ENCODE peak calls at places on chromosomes 7 and 10, in nine cellular contexts. J is H1, W is sigmoid colon, Q is suprapubic skin, P is upper lobe of left lung, S is stomach, O is SK-N-SH, D is K562, F is GM12878. L is an unnamed sample.

GRCh38 chr7:29063872-29064271 is 82.5 kb downstream of the CPVL start:
- DNase-seq in S (no peak), W (no peak), D (no peak), P (no peak), F (no peak), O (no peak), J (no peak), Q (no peak), L (no peak)

GRCh38 chr10:62492012-62492869 is 118.1 kb downstream of the ZNF365 start:
- DNase-seq in S (no peak), D (no peak), W (no peak), O (no peak), Q (no peak), P (no peak), F (peak), J (no peak), L (no peak)

GRCh38 chr7:97499204-97499603 is 232.7 kb upstream of the TAC1 start:
- DNase-seq in O (peak), W (no peak), D (peak), J (peak), Q (no peak), F (no peak), P (no peak), S (peak), L (peak)

GRCh38 chr7:135744938-135745701 is 3.5 kb downstream of the FAM180A start:
- DNase-seq in F (no peak), P (no peak), S (no peak), D (no peak), Q (no peak), O (no peak), W (no peak), J (no peak), L (no peak)

GRCh38 chr10:86500846-86501245 is 20.7 kb downstream of the WAPL start:
- DNase-seq in P (no peak), Q (no peak), D (no peak), O (no peak), S (no peak), F (no peak), J (no peak), W (no peak), L (no peak)

GRCh38 chr7:12827219-12827821 is 139.9 kb downstream of the ARL4A start:
- DNase-seq in W (no peak), F (no peak), J (no peak), P (no peak), D (no peak), O (no peak), Q (no peak), S (no peak), L (no peak)

GRCh38 chr7:49297958-49298357 is 373.6 kb downstream of the CDC14C start:
- DNase-seq in W (no peak), D (no peak), S (no peak), F (no peak), O (no peak), P (no peak), J (no peak), Q (no peak), L (no peak)

GRCh38 chr10:44071479-44071878 is 313.4 kb downstream of the CXCL12 start:
- DNase-seq in O (no peak), D (no peak), J (no peak), W (no peak), F (no peak), Q (no peak), S (no peak), P (no peak), L (no peak)

GRCh38 chr10:88253622-88254021 is 329.5 kb downstream of the RNLS start:
- DNase-seq in S (no peak), D (no peak), O (no peak), F (no peak), W (no peak), P (no peak), Q (no peak), J (no peak), L (no peak)

GRCh38 chr10:107733328-107733727 is 568.8 kb upstream of the SORCS1 start:
- DNase-seq in F (no peak), W (no peak), D (no peak), Q (no peak), O (no peak), P (no peak), J (no peak), S (no peak), L (no peak)

GRCh38 chr7:14734839-14735321 is 167.7 kb downstream of the DGKB start:
- DNase-seq in P (peak), Q (no peak), F (no peak), S (no peak), J (peak), D (no peak), W (no peak), O (peak), L (no peak)

GRCh38 chr10:62858364-62858763 is 42.2 kb upstream of the EGR2 start:
- DNase-seq in O (peak), W (no peak), S (no peak), J (no peak), Q (no peak), F (no peak), P (no peak), D (no peak), L (no peak)

GRCh38 chr7:138239244-138239643 is 163.0 kb downstream of the AKR1D1 start:
- DNase-seq in D (no peak), P (no peak), O (no peak), Q (no peak), J (no peak), W (no peak), S (no peak), F (no peak), L (no peak)

GRCh38 chr7:834277-834676 is 2.0 kb downstream of the SUN1 start:
- DNase-seq in J (no peak), O (no peak), S (no peak), W (no peak), F (no peak), Q (no peak), P (no peak), D (no peak), L (no peak)

GRCh38 chr7:108222236-108222892 is 92.2 kb upstream of the LAMB4 start:
- DNase-seq in P (no peak), S (no peak), J (no peak), D (no peak), W (no peak), Q (no peak), O (no peak), F (no peak), L (no peak)

GRCh38 chr7:82623812-82624211 is 180.2 kb upstream of the CACNA2D1 start:
- DNase-seq in J (no peak), Q (no peak), S (no peak), F (no peak), O (no peak), P (no peak), D (no peak), W (no peak), L (no peak)

GRCh38 chr10:34792881-34793280 is 22.2 kb downstream of the PARD3 start:
- DNase-seq in W (no peak), O (peak), S (no peak), D (no peak), F (no peak), P (no peak), J (no peak), Q (no peak), L (no peak)

GRCh38 chr10:87721781-87722180 is 62.1 kb downstream of the PAPSS2 start:
- DNase-seq in F (no peak), S (no peak), J (no peak), P (no peak), Q (no peak), O (no peak), D (no peak), W (no peak), L (no peak)

GRCh38 chr7:116258734-116259133 is 48.4 kb downstream of the TES start:
- DNase-seq in J (no peak), W (no peak), D (peak), Q (no peak), S (no peak), O (peak), F (peak), P (no peak), L (no peak)

GRCh38 chr7:40493609-40494041 is 358.8 kb downstream of the SUGCT start:
- DNase-seq in W (no peak), Q (no peak), O (no peak), J (no peak), D (no peak), P (no peak), F (no peak), S (no peak), L (no peak)

GRCh38 chr7:118288098-118288497 is 63.6 kb downstream of the ANKRD7 start:
- DNase-seq in S (no peak), W (no peak), P (no peak), D (no peak), F (peak), J (no peak), O (no peak), Q (no peak), L (no peak)

GRCh38 chr7:93851536-93851935 is 39.0 kb downstream of the TFPI2 start:
- DNase-seq in O (no peak), J (no peak), D (no peak), F (no peak), Q (no peak), S (no peak), P (no peak), W (no peak), L (no peak)

GRCh38 chr7:140526901-140527664 is 47.8 kb upstream of the MKRN1 start:
- DNase-seq in O (no peak), J (no peak), S (no peak), F (no peak), D (peak), Q (no peak), P (no peak), W (no peak), L (no peak)
- TF ChIP-seq POLR2AphosphoS5 in O (no peak), J (no peak), S (no peak), F (no peak), D (no peak), Q (no peak), P (no peak), W (no peak), L (no peak)

GRCh38 chr7:121153411-121153810 is 164.9 kb downstream of the CPED1 start:
- DNase-seq in F (no peak), Q (no peak), S (no peak), P (no peak), J (no peak), W (no peak), O (no peak), D (no peak), L (no peak)
- H3K4me3 ChIP-seq in F (no peak), Q (no peak), S (no peak), P (no peak), J (no peak), W (no peak), O (no peak), D (no peak), L (no peak)

DNA sequence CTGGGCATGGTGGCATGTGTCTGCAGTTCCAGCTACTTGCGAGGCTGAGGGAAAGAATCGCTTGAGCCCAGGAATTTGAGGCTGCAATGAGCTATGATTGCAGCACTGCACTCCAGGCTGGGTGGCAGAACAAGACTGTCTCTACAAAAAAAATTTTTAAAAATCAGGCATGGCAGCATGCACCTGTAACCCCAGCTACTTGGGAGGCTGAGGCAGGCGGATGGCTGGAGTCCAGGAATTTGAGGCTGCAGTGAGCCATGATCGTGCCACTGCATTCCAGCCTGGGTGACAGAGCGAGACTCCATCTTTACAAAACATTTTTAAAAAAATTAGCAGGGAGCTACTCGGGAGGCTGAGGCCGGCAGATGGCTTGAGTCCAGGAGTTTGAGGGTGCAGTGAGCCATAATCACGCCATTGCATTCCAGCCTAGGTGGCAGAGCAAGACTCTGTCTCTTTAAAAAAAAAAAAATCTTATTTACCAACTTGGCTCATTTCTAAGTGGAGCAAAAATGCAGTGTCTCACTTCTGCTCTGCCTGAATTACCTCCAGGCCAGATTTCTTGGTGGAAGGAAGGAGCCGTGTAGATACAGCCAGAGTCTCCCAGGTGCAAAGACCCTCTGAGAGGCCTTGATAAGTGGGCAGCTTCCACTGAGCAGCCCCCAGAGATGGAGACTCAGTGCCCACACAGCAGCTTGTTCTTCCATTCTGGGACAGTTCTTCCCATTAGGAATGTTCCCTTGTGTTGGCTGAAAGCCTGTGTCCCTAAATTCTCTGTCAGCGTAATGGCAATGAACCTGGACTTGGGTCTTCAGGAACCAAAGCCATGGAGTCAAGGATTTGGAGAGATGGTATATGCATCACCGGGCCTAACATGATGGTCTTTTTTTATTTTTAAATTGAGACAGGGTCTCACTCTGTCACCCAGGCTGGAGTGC is 30.0 kb downstream of the GTF2IRD1 start:
- DNase-seq in D (no peak), O (no peak), P (no peak), F (no peak), S (no peak), J (no peak), Q (no peak), W (no peak), L (no peak)
- TF ChIP-seq EP300 in D (no peak), O (no peak), P (no peak), F (no peak), S (no peak), J (no peak), Q (no peak), W (no peak), L (no peak)

GRCh38 chr7:131897016-131897789 is 340.8 kb upstream of the PODXL start:
- DNase-seq in P (no peak), W (no peak), O (peak), D (no peak), F (no peak), S (no peak), J (no peak), Q (no peak), L (no peak)
- TF ChIP-seq POLR2AphosphoS5 in P (no peak), W (no peak), O (peak), D (no peak), F (no peak), S (no peak), J (no peak), Q (no peak), L (no peak)

GRCh38 chr7:80848841-80849240 is 70.0 kb downstream of the SEMA3C start:
- DNase-seq in P (no peak), S (no peak), J (no peak), F (no peak), Q (no peak), D (no peak), W (no peak), O (no peak), L (no peak)

GRCh38 chr7:80844916-80845315 is 73.9 kb downstream of the SEMA3C start:
- DNase-seq in S (no peak), D (no peak), O (no peak), Q (no peak), J (no peak), P (no peak), F (no peak), W (no peak), L (no peak)

GRCh38 chr7:80851896-80852476 is 66.9 kb downstream of the SEMA3C start:
- DNase-seq in W (no peak), Q (no peak), P (no peak), J (no peak), S (no peak), D (no peak), F (no peak), O (no peak), L (no peak)

GRCh38 chr7:80847027-80847426 is 71.8 kb downstream of the SEMA3C start:
- DNase-seq in F (no peak), Q (no peak), O (no peak), D (no peak), J (no peak), S (no peak), W (no peak), P (no peak), L (no peak)

DNA sequence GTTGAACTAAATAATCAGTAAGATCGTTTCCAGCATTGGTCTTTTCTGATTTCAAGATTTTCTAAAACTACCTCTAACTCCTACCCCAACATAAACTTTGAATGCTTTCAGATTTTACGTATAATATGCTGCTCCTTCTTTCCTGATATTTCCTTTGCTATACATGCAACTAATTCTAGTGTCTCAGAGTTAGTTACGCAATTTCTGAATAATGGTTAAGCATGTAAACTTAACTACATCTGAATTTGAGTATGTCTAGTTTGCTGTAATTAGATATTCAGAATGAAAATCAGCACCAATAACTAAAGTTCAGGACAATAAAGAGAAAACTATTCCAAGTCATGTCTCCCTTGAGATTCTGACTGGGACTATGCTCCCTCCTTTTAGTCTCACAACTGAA is 71.0 kb downstream of the SEMA3C start:
- DNase-seq in S (no peak), P (no peak), D (no peak), J (no peak), W (no peak), Q (no peak), F (no peak), O (no peak), L (no peak)
- H3K4me3 ChIP-seq in S (no peak), P (no peak), D (no peak), J (no peak), W (no peak), Q (no peak), F (no peak), O (no peak), L (no peak)

DNA sequence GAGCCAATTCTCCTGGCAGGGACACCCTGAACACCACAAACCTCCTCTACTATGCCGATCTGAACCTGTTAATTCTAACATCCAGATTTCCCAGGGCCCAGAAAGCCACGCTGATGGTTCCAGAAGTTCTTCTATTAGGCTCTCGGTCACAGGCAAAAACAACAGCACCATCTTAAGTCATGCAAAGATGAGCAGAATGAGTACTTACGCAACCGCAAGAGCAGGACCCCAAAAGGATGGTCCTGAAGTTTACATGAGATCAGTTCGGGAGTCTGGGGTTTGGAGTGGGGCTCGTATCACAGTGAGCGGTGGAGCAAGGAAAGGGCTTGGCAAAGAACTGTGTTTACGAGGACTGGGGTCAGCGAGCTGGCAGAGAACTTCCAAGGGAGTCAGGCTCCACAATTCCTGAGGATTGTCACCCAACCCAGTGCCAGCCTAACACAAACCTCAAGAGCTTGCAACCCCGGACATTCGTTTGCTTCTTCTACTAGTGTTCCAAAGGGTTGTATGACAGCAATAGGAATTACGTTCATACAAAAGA is 532.6 kb downstream of the TNS3 start:
- DNase-seq in O (no peak), J (no peak), W (no peak), P (no peak), S (no peak), Q (no peak), F (no peak), D (no peak), L (no peak)
- TF ChIP-seq EP300 in O (no peak), J (no peak), W (no peak), P (no peak), S (no peak), Q (no peak), F (no peak), D (no peak), L (no peak)

DNA sequence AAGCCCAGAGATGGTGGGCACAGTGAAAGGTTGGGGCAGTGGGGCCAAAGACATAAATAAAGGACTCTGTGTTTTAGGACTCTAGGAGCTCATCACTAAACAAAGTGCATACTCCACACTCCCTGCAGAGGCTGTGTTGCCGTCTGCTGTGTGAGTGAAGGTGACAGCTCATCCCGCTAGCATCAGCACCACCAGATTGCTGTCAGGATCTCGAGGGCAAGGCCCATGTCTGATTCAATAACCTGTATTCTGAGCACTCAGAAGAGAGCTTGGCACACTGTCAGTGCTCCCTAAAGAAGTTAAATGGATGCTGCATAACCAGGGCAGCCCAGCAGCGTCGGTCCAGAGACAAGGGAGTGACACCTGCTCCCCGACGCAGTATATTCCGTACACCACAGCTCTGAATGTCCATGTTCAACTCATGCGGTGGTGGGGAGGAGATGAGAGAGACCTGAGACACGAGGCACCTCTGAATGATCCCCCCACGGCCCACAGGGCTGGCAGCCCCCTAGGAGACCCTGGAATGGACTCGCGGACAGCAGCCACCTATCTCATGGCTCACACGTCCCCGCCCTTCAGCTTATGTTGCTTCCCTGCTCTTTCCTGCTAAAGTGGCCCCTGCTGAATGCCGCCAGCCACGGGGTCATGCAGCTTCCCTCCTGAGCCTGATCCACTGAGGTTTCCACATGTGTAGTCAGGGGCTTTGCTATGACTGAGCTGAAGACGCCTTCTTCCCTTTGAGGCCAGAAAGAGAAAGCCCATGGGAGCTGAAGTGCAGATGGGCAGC is 132.7 kb upstream of the KCNMA1 start:
- DNase-seq in F (no peak), D (no peak), S (no peak), W (no peak), J (no peak), O (no peak), Q (no peak), P (no peak), L (no peak)
- TF ChIP-seq POLR2AphosphoS5 in F (no peak), D (no peak), S (no peak), W (no peak), J (no peak), O (no peak), Q (no peak), P (no peak), L (no peak)

DNA sequence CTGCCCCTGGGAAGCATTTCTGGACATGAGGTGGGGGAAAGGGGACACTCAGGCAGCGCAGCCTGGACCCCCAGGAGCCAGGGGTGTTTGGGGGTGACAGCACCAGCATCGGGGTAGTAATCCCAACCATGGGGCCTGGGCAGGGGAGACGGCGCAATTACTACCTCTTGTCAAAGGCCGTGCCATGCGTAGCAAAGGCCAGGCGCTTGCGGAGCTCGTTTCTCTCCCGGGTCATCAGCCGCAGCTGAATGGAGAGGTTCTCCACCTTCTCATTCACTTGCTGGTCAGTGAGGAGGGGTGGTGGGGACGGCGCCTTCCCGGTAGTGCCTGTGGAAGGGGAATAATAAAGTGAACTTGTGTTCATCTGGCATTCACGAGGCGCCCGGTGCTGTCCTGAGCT is 70.0 kb downstream of the DLG5 start:
- DNase-seq in W (no peak), S (no peak), Q (no peak), D (no peak), O (no peak), P (no peak), F (no peak), J (no peak), L (no peak)
- H3K4me3 ChIP-seq in W (no peak), S (no peak), Q (no peak), D (no peak), O (no peak), P (no peak), F (no peak), J (no peak), L (no peak)

L was measured in transverse colon.